ENCODE peak calls at places on chromosomes 16 and 17, in four cellular contexts. N is mucosa of descending colon, Q is BJ, U is cardiac muscle cell. T is an unnamed sample.

GRCh38 chr16:78742501-78743283 is 643.2 kb downstream of the WWOX start:
- DNase-seq in N (peak; percentile 63), Q (no peak), U (no peak), T (no peak)

GRCh38 chr17:29178750-29179231 is 1.4 kb downstream of the MYO18A start:
- DNase-seq in N (peak; percentile 62), Q (no peak), U (no peak), T (no peak)

GRCh38 chr16:18836702-18837101 is 35.4 kb upstream of the ARL6IP1 start:
- DNase-seq in N (no peak), Q (no peak), U (no peak), T (no peak)

GRCh38 chr16:88505405-88506082 is 52.5 kb downstream of the ZFPM1 start:
- DNase-seq in N (peak; percentile 91), Q (no peak), U (peak; percentile 64), T (no peak)

GRCh38 chr17:58289869-58290268 is 9.1 kb upstream of the MPO start:
- DNase-seq in N (no peak), Q (no peak), U (no peak), T (no peak)

GRCh38 chr16:87463722-87464690 is 28.8 kb downstream of the ZCCHC14 start:
- DNase-seq in N (no peak), Q (no peak), U (no peak), T (no peak)

GRCh38 chr17:82947051-82947991 is 107.5 kb upstream of the ZNF750 start:
- DNase-seq in N (peak; percentile 18), Q (no peak), U (no peak), T (no peak)

GRCh38 chr17:10249271-10250010 is 51.0 kb upstream of the GAS7 start:
- DNase-seq in N (no peak), Q (no peak), U (no peak), T (no peak)

GRCh38 chr17:10447035-10447931 is 22.1 kb downstream of the MYH4 start:
- DNase-seq in N (peak; percentile 38), Q (no peak), U (no peak), T (no peak)

GRCh38 chr16:66427036-66427446 is at the start of gene BEAN1:
- DNase-seq in N (peak; percentile 43), Q (no peak), U (peak; percentile 71), T (peak; percentile 29)

GRCh38 chr17:58318627-58319180 is 9.9 kb downstream of the TSPOAP1 start:
- DNase-seq in N (peak; percentile 15), Q (no peak), U (no peak), T (no peak)

GRCh38 chr16:87043273-87044030 is 273.7 kb downstream of the C16orf95 start:
- DNase-seq in N (no peak), Q (no peak), U (no peak), T (no peak)

GRCh38 chr16:73171901-73172619 is 124.1 kb upstream of the ZFHX3 start:
- DNase-seq in N (peak; percentile 38), Q (no peak), U (no peak), T (no peak)

GRCh38 chr16:53022374-53022773 is 30.3 kb downstream of the CHD9NB start:
- DNase-seq in N (no peak), Q (no peak), U (peak; percentile 76), T (peak; percentile 47)

GRCh38 chr17:78748730-78749317 is 33.2 kb downstream of the CYTH1 start:
- DNase-seq in N (peak; percentile 60), Q (peak; percentile 49), U (no peak), T (no peak)

GRCh38 chr17:5846001-5846400 is 224.2 kb upstream of the WSCD1 start:
- DNase-seq in N (no peak), Q (no peak), U (no peak), T (no peak)

GRCh38 chr17:21445091-21445650 is 69.0 kb downstream of the KCNJ12 start:
- DNase-seq in N (no peak), Q (no peak), U (no peak), T (no peak)

GRCh38 chr17:81960130-81960958 is 643 bp downstream of the NOTUM start:
- DNase-seq in N (peak; percentile 47), Q (no peak), U (no peak), T (no peak)

GRCh38 chr17:29195465-29196081 is 15.4 kb upstream of the MYO18A start:
- DNase-seq in N (no peak), Q (no peak), U (peak; percentile 10), T (no peak)

GRCh38 chr16:72244853-72245252 is 72.9 kb upstream of the PMFBP1 start:
- DNase-seq in N (no peak), Q (no peak), U (no peak), T (no peak)

GRCh38 chr17:41617136-41617535 is 4.6 kb upstream of the KRT16 start:
- DNase-seq in N (no peak), Q (no peak), U (no peak), T (no peak)

GRCh38 chr16:67663151-67663876 is 2.6 kb downstream of the PARD6A start:
- DNase-seq in N (no peak), Q (no peak), U (no peak), T (no peak)

GRCh38 chr17:39962642-39963220 is at the start of gene GSDMA:
- DNase-seq in N (no peak), Q (no peak), U (no peak), T (no peak)

GRCh38 chr16:30092373-30093010 is 768 bp upstream of the TBX6 start:
- DNase-seq in N (peak; percentile 86), Q (no peak), U (peak; percentile 69), T (peak; percentile 76)

GRCh38 chr16:56294599-56294998 is 103.3 kb downstream of the GNAO1 start:
- DNase-seq in N (no peak), Q (peak; percentile 43), U (no peak), T (no peak)

GRCh38 chr16:30028438-30029093 is 2.5 kb downstream of the TLCD3B start:
- DNase-seq in N (no peak), Q (no peak), U (peak; percentile 85), T (no peak)

GRCh38 chr16:75420987-75421819 is 12.1 kb downstream of the CFDP1 start:
- DNase-seq in N (peak; percentile 83), Q (no peak), U (peak; percentile 80), T (peak; percentile 57)

GRCh38 chr17:65530158-65530984 is 31.1 kb downstream of the AXIN2 start:
- DNase-seq in N (no peak), Q (no peak), U (no peak), T (peak; percentile 22)

GRCh38 chr16:27446721-27447120 is 44.7 kb downstream of the IL21R start:
- DNase-seq in N (peak; percentile 45), Q (no peak), U (no peak), T (no peak)

GRCh38 chr17:8631554-8631877 is 991 bp upstream of the MYH10 start:
- DNase-seq in N (no peak), Q (no peak), U (no peak), T (no peak)

GRCh38 chr17:44123356-44124117 is at the start of gene HDAC5:
- DNase-seq in N (peak; percentile 98), Q (peak; percentile 53), U (peak; percentile 96), T (peak; percentile 89)
- TF ChIP-seq CTCF in N (peak; percentile 40), Q (peak; percentile 74), U (peak; percentile 60), T (peak; percentile 68)

GRCh38 chr17:11797803-11798202 is 199.5 kb downstream of the ZNF18 start:
- DNase-seq in N (no peak), Q (no peak), U (no peak), T (no peak)
- TF ChIP-seq CTCF in N (no peak), Q (no peak), U (no peak), T (peak; percentile 35)

DNA sequence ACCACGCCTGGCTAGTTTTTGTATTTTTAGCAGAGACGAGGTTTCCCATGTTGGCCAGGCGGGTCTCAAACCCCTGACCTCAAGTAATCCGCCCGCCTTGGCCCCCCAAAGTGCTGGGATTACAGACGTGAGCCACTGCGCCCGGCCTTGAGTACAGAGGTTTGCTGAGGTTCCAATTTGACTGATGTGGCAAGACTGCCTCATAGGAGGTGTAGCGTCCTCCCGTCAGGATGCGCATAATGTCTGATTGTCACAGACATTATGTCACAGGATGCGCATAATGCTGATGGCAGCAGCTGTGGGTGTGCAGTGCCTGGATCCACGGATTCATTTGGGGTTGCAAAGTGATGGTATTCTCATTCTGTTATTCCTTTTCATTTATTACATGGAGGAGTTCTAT is 45.2 kb downstream of the HAPSTR1 start:
- DNase-seq in N (no peak), Q (no peak), U (no peak), T (no peak)
- TF ChIP-seq CTCF in N (no peak), Q (no peak), U (no peak), T (no peak)

GRCh38 chr17:75589919-75590303 is 2.3 kb downstream of the MYO15B start:
- DNase-seq in N (no peak), Q (no peak), U (no peak), T (no peak)

GRCh38 chr17:75588546-75589016 is 981 bp downstream of the MYO15B start:
- DNase-seq in N (no peak), Q (no peak), U (no peak), T (peak; percentile 30)

GRCh38 chr17:75589017-75589918 is 1.7 kb downstream of the MYO15B start:
- DNase-seq in N (peak; percentile 99), Q (no peak), U (peak; percentile 97), T (peak; percentile 99)

GRCh38 chr17:75590314-75590761 is 2.7 kb downstream of the MYO15B start:
- DNase-seq in N (no peak), Q (no peak), U (no peak), T (no peak)

GRCh38 chr17:75587718-75588545 is at the start of gene MYO15B:
- DNase-seq in N (peak; percentile 74), Q (no peak), U (peak; percentile 47), T (peak; percentile 64)
- TF ChIP-seq CTCF in N (no peak), Q (peak; percentile 18), U (peak; percentile 36), T (no peak)